ENCODE peak calls at places on chromosomes 3 and 15, in five cellular contexts. One of them, this sample, is unnamed.

GRCh38 chr3:189824629-189825312 is 193.6 kb downstream of the TP63 start:
- DNase-seq in stimulated activated CD4-positive, alpha-beta T cell treated with anti-CD3 and anti-CD28 coated beads, Interleukin-4, amount 100 ng/mL, for 48 hours: no peak
- DNase-seq in SK-MEL-5: no peak
- DNase-seq in C1 segment of cervical spinal cord: no peak
- DNase-seq in upper lobe of right lung: no peak
- DNase-seq in this sample: no peak

GRCh38 chr3:115790759-115791158 is 167.4 kb downstream of the GAP43 start:
- DNase-seq in stimulated activated CD4-positive, alpha-beta T cell treated with anti-CD3 and anti-CD28 coated beads, Interleukin-4, amount 100 ng/mL, for 48 hours: peak; percentile 20
- DNase-seq in C1 segment of cervical spinal cord: no peak
- DNase-seq in upper lobe of right lung: no peak
- DNase-seq in SK-MEL-5: peak; percentile 37
- DNase-seq in this sample: no peak

GRCh38 chr3:128290484-128290883 is 137.2 kb downstream of the EEFSEC start:
- DNase-seq in C1 segment of cervical spinal cord: no peak
- DNase-seq in upper lobe of right lung: no peak
- DNase-seq in stimulated activated CD4-positive, alpha-beta T cell treated with anti-CD3 and anti-CD28 coated beads, Interleukin-4, amount 100 ng/mL, for 48 hours: no peak
- DNase-seq in SK-MEL-5: no peak
- DNase-seq in this sample: no peak

GRCh38 chr3:160911399-160911798 is 155.4 kb downstream of the PPM1L start:
- DNase-seq in upper lobe of right lung: no peak
- DNase-seq in SK-MEL-5: no peak
- DNase-seq in stimulated activated CD4-positive, alpha-beta T cell treated with anti-CD3 and anti-CD28 coated beads, Interleukin-4, amount 100 ng/mL, for 48 hours: no peak
- DNase-seq in C1 segment of cervical spinal cord: no peak
- DNase-seq in this sample: no peak

GRCh38 chr3:59056706-59057105 is 6.9 kb upstream of the CFAP20DC start:
- DNase-seq in SK-MEL-5: no peak
- DNase-seq in upper lobe of right lung: no peak
- DNase-seq in stimulated activated CD4-positive, alpha-beta T cell treated with anti-CD3 and anti-CD28 coated beads, Interleukin-4, amount 100 ng/mL, for 48 hours: no peak
- DNase-seq in C1 segment of cervical spinal cord: no peak
- DNase-seq in this sample: no peak

GRCh38 chr3:187951452-187952190 is 202.3 kb upstream of the LPP start:
- DNase-seq in C1 segment of cervical spinal cord: no peak
- DNase-seq in SK-MEL-5: no peak
- DNase-seq in stimulated activated CD4-positive, alpha-beta T cell treated with anti-CD3 and anti-CD28 coated beads, Interleukin-4, amount 100 ng/mL, for 48 hours: no peak
- DNase-seq in upper lobe of right lung: no peak
- DNase-seq in this sample: no peak

GRCh38 chr15:85743392-85744045 is 51.2 kb downstream of the KLHL25 start:
- DNase-seq in upper lobe of right lung: no peak
- DNase-seq in C1 segment of cervical spinal cord: no peak
- DNase-seq in SK-MEL-5: no peak
- DNase-seq in stimulated activated CD4-positive, alpha-beta T cell treated with anti-CD3 and anti-CD28 coated beads, Interleukin-4, amount 100 ng/mL, for 48 hours: no peak
- DNase-seq in this sample: no peak

GRCh38 chr3:12948891-12949711 is 107.7 kb upstream of the RPL32 start:
- DNase-seq in upper lobe of right lung: peak; percentile 72
- DNase-seq in C1 segment of cervical spinal cord: peak; percentile 38
- DNase-seq in stimulated activated CD4-positive, alpha-beta T cell treated with anti-CD3 and anti-CD28 coated beads, Interleukin-4, amount 100 ng/mL, for 48 hours: peak; percentile 22
- DNase-seq in SK-MEL-5: peak; percentile 18
- DNase-seq in this sample: no peak

GRCh38 chr15:43900964-43901363 is 74.2 kb downstream of the WDR76 start:
- DNase-seq in stimulated activated CD4-positive, alpha-beta T cell treated with anti-CD3 and anti-CD28 coated beads, Interleukin-4, amount 100 ng/mL, for 48 hours: no peak
- DNase-seq in upper lobe of right lung: no peak
- DNase-seq in C1 segment of cervical spinal cord: no peak
- DNase-seq in SK-MEL-5: peak; percentile 19
- DNase-seq in this sample: no peak

GRCh38 chr3:191681198-191681597 is 220.2 kb downstream of the PYDC2 start:
- DNase-seq in upper lobe of right lung: no peak
- DNase-seq in C1 segment of cervical spinal cord: no peak
- DNase-seq in stimulated activated CD4-positive, alpha-beta T cell treated with anti-CD3 and anti-CD28 coated beads, Interleukin-4, amount 100 ng/mL, for 48 hours: no peak
- DNase-seq in SK-MEL-5: no peak
- DNase-seq in this sample: no peak

GRCh38 chr3:71813073-71813472 is 28.1 kb upstream of the PROK2 start:
- DNase-seq in upper lobe of right lung: no peak
- DNase-seq in C1 segment of cervical spinal cord: no peak
- DNase-seq in stimulated activated CD4-positive, alpha-beta T cell treated with anti-CD3 and anti-CD28 coated beads, Interleukin-4, amount 100 ng/mL, for 48 hours: no peak
- DNase-seq in SK-MEL-5: no peak
- DNase-seq in this sample: no peak

GRCh38 chr15:58407366-58407765 is 24.4 kb upstream of the LIPC start:
- DNase-seq in SK-MEL-5: peak; percentile 84
- DNase-seq in upper lobe of right lung: no peak
- DNase-seq in stimulated activated CD4-positive, alpha-beta T cell treated with anti-CD3 and anti-CD28 coated beads, Interleukin-4, amount 100 ng/mL, for 48 hours: no peak
- DNase-seq in C1 segment of cervical spinal cord: peak; percentile 22
- DNase-seq in this sample: no peak

GRCh38 chr15:71813723-71814470 is 3.5 kb downstream of the NR2E3 start:
- DNase-seq in stimulated activated CD4-positive, alpha-beta T cell treated with anti-CD3 and anti-CD28 coated beads, Interleukin-4, amount 100 ng/mL, for 48 hours: no peak
- DNase-seq in SK-MEL-5: no peak
- DNase-seq in C1 segment of cervical spinal cord: no peak
- DNase-seq in upper lobe of right lung: no peak
- DNase-seq in this sample: no peak

GRCh38 chr3:139044366-139045210 is at the start of gene PRR23C:
- DNase-seq in SK-MEL-5: no peak
- DNase-seq in stimulated activated CD4-positive, alpha-beta T cell treated with anti-CD3 and anti-CD28 coated beads, Interleukin-4, amount 100 ng/mL, for 48 hours: no peak
- DNase-seq in upper lobe of right lung: no peak
- DNase-seq in C1 segment of cervical spinal cord: no peak
- DNase-seq in this sample: no peak

GRCh38 chr15:40843885-40844542 is at the start of gene SPINT1:
- DNase-seq in upper lobe of right lung: peak; percentile 89
- DNase-seq in C1 segment of cervical spinal cord: no peak
- DNase-seq in stimulated activated CD4-positive, alpha-beta T cell treated with anti-CD3 and anti-CD28 coated beads, Interleukin-4, amount 100 ng/mL, for 48 hours: peak; percentile 74
- DNase-seq in SK-MEL-5: no peak
- DNase-seq in this sample: no peak

GRCh38 chr3:138867996-138868395 is 33.3 kb upstream of the PIK3CB start:
- DNase-seq in C1 segment of cervical spinal cord: no peak
- DNase-seq in SK-MEL-5: no peak
- DNase-seq in upper lobe of right lung: no peak
- DNase-seq in stimulated activated CD4-positive, alpha-beta T cell treated with anti-CD3 and anti-CD28 coated beads, Interleukin-4, amount 100 ng/mL, for 48 hours: no peak
- DNase-seq in this sample: no peak

GRCh38 chr15:60649845-60650548 is 171.1 kb upstream of the ICE2 start:
- DNase-seq in SK-MEL-5: no peak
- DNase-seq in C1 segment of cervical spinal cord: no peak
- DNase-seq in stimulated activated CD4-positive, alpha-beta T cell treated with anti-CD3 and anti-CD28 coated beads, Interleukin-4, amount 100 ng/mL, for 48 hours: peak; percentile 11
- DNase-seq in upper lobe of right lung: no peak
- DNase-seq in this sample: no peak

GRCh38 chr3:52532838-52533622 is 627 bp downstream of the NT5DC2 start:
- DNase-seq in SK-MEL-5: no peak
- DNase-seq in C1 segment of cervical spinal cord: no peak
- DNase-seq in upper lobe of right lung: peak; percentile 76
- DNase-seq in stimulated activated CD4-positive, alpha-beta T cell treated with anti-CD3 and anti-CD28 coated beads, Interleukin-4, amount 100 ng/mL, for 48 hours: no peak
- DNase-seq in this sample: peak; percentile 84

GRCh38 chr3:80564391-80564790 is 796.6 kb upstream of the ROBO1 start:
- DNase-seq in SK-MEL-5: no peak
- DNase-seq in stimulated activated CD4-positive, alpha-beta T cell treated with anti-CD3 and anti-CD28 coated beads, Interleukin-4, amount 100 ng/mL, for 48 hours: no peak
- DNase-seq in upper lobe of right lung: no peak
- DNase-seq in C1 segment of cervical spinal cord: no peak
- DNase-seq in this sample: no peak

GRCh38 chr3:98376631-98377030 is 13.8 kb upstream of the OR5K3 start:
- DNase-seq in SK-MEL-5: no peak
- DNase-seq in C1 segment of cervical spinal cord: no peak
- DNase-seq in upper lobe of right lung: no peak
- DNase-seq in stimulated activated CD4-positive, alpha-beta T cell treated with anti-CD3 and anti-CD28 coated beads, Interleukin-4, amount 100 ng/mL, for 48 hours: no peak
- DNase-seq in this sample: no peak

GRCh38 chr15:55858661-55859060 is 115.7 kb upstream of the PRTG start:
- DNase-seq in SK-MEL-5: no peak
- DNase-seq in C1 segment of cervical spinal cord: no peak
- DNase-seq in stimulated activated CD4-positive, alpha-beta T cell treated with anti-CD3 and anti-CD28 coated beads, Interleukin-4, amount 100 ng/mL, for 48 hours: no peak
- DNase-seq in upper lobe of right lung: no peak
- DNase-seq in this sample: no peak

GRCh38 chr3:88779482-88779881 is 327.9 kb upstream of the EPHA3 start:
- DNase-seq in C1 segment of cervical spinal cord: no peak
- DNase-seq in SK-MEL-5: no peak
- DNase-seq in upper lobe of right lung: no peak
- DNase-seq in stimulated activated CD4-positive, alpha-beta T cell treated with anti-CD3 and anti-CD28 coated beads, Interleukin-4, amount 100 ng/mL, for 48 hours: no peak
- DNase-seq in this sample: no peak

GRCh38 chr3:172918165-172918564 is 167.6 kb downstream of the ECT2 start:
- DNase-seq in C1 segment of cervical spinal cord: no peak
- DNase-seq in upper lobe of right lung: no peak
- DNase-seq in stimulated activated CD4-positive, alpha-beta T cell treated with anti-CD3 and anti-CD28 coated beads, Interleukin-4, amount 100 ng/mL, for 48 hours: no peak
- DNase-seq in SK-MEL-5: peak; percentile 94
- DNase-seq in this sample: no peak

GRCh38 chr15:64507293-64507802 is 47.0 kb downstream of the ZNF609 start:
- DNase-seq in C1 segment of cervical spinal cord: peak; percentile 36
- DNase-seq in SK-MEL-5: no peak
- DNase-seq in upper lobe of right lung: peak; percentile 80
- DNase-seq in stimulated activated CD4-positive, alpha-beta T cell treated with anti-CD3 and anti-CD28 coated beads, Interleukin-4, amount 100 ng/mL, for 48 hours: peak; percentile 16
- DNase-seq in this sample: peak; percentile 78

GRCh38 chr15:52370010-52370409 is 74.4 kb upstream of the MYO5C start:
- DNase-seq in SK-MEL-5: no peak
- DNase-seq in C1 segment of cervical spinal cord: no peak
- DNase-seq in upper lobe of right lung: no peak
- DNase-seq in stimulated activated CD4-positive, alpha-beta T cell treated with anti-CD3 and anti-CD28 coated beads, Interleukin-4, amount 100 ng/mL, for 48 hours: no peak
- DNase-seq in this sample: no peak

GRCh38 chr3:111128884-111129283 is 57.3 kb downstream of the NECTIN3 start:
- DNase-seq in upper lobe of right lung: no peak
- DNase-seq in stimulated activated CD4-positive, alpha-beta T cell treated with anti-CD3 and anti-CD28 coated beads, Interleukin-4, amount 100 ng/mL, for 48 hours: no peak
- DNase-seq in C1 segment of cervical spinal cord: no peak
- DNase-seq in SK-MEL-5: no peak
- DNase-seq in this sample: no peak

GRCh38 chr3:127851899-127852298 is 29.6 kb upstream of the MGLL start:
- DNase-seq in C1 segment of cervical spinal cord: no peak
- DNase-seq in stimulated activated CD4-positive, alpha-beta T cell treated with anti-CD3 and anti-CD28 coated beads, Interleukin-4, amount 100 ng/mL, for 48 hours: no peak
- DNase-seq in upper lobe of right lung: no peak
- DNase-seq in SK-MEL-5: no peak
- DNase-seq in this sample: no peak

This sample was measured in spleen.